ENCODE peak calls at places on chromosomes 12 and 14, in four cellular contexts. I is HepG2, M is GM12878, T is K562. O is an unnamed sample.

GRCh38 chr12:48878548-48878947 is 12.9 kb upstream of the RND1 start:
- DNase-seq in T (no peak), I (no peak), M (no peak), O (no peak)

GRCh38 chr12:93176166-93176565 is 201.6 kb upstream of the NUDT4 start:
- DNase-seq in I (no peak), M (no peak), T (no peak), O (no peak)

GRCh38 chr12:3681595-3681921 is 71.4 kb downstream of the CRACR2A start:
- DNase-seq in I (no peak), M (no peak), T (no peak), O (no peak)

GRCh38 chr14:56205906-56206305 is 87.7 kb downstream of the PELI2 start:
- DNase-seq in I (no peak), T (no peak), M (no peak), O (no peak)

GRCh38 chr14:96274122-96274910 is 18.3 kb downstream of the BDKRB1 start:
- DNase-seq in T (no peak), I (no peak), M (no peak), O (no peak)

GRCh38 chr12:92561543-92561899 is 141.3 kb upstream of the PLEKHG7 start:
- DNase-seq in I (no peak), T (peak; percentile 30), M (no peak), O (no peak)

GRCh38 chr12:30329281-30329680 is 366.4 kb downstream of the IPO8 start:
- DNase-seq in I (no peak), T (no peak), M (no peak), O (no peak)

GRCh38 chr14:22547309-22547947 is 41.6 kb downstream of the DAD1 start:
- DNase-seq in T (no peak), M (no peak), I (no peak), O (no peak)

GRCh38 chr14:101780887-101781239 is 19.4 kb downstream of the PPP2R5C start:
- DNase-seq in M (no peak), I (no peak), T (no peak), O (peak; percentile 65)

GRCh38 chr12:12645485-12645884 is 33.8 kb downstream of the CREBL2 start:
- DNase-seq in M (no peak), I (peak; percentile 64), T (peak; percentile 35), O (no peak)

GRCh38 chr14:63752449-63753169 is 24.7 kb upstream of the SGPP1 start:
- DNase-seq in M (no peak), I (peak; percentile 12), T (no peak), O (no peak)

GRCh38 chr12:52799498-52800211 is 3.7 kb upstream of the KRT3 start:
- DNase-seq in M (no peak), T (no peak), I (no peak), O (no peak)

GRCh38 chr14:60744566-60744965 is 10.0 kb downstream of the MNAT1 start:
- DNase-seq in T (no peak), M (no peak), I (no peak), O (no peak)

GRCh38 chr14:36771256-36771655 is 109.6 kb downstream of the PAX9 start:
- DNase-seq in I (peak; percentile 68), M (no peak), T (no peak), O (no peak)

GRCh38 chr14:106174206-106174605 is 647.8 kb downstream of the TMEM121 start:
- DNase-seq in I (no peak), T (no peak), M (no peak), O (no peak)

GRCh38 chr12:116964740-116965090 is 54.0 kb downstream of the FBXW8 start:
- DNase-seq in I (no peak), T (no peak), M (no peak), O (no peak)

GRCh38 chr14:77037338-77037782 is 8.9 kb upstream of the IRF2BPL start:
- DNase-seq in M (no peak), T (no peak), I (no peak), O (no peak)

GRCh38 chr14:52086755-52087154 is 17.9 kb upstream of the NID2 start:
- DNase-seq in T (no peak), M (no peak), I (no peak), O (no peak)

GRCh38 chr12:9718968-9719367 is 13.9 kb downstream of the CLECL1 start:
- DNase-seq in T (no peak), I (peak; percentile 23), M (no peak), O (no peak)

GRCh38 chr12:8493084-8493483 is 20.2 kb upstream of the CLEC4D start:
- DNase-seq in I (no peak), T (no peak), M (peak; percentile 72), O (no peak)

GRCh38 chr12:87779858-87780498 is 249.2 kb downstream of the C12orf50 start:
- DNase-seq in I (no peak), T (no peak), M (no peak), O (no peak)

GRCh38 chr12:75837700-75838099 is 193.9 kb downstream of the PHLDA1 start:
- DNase-seq in T (peak; percentile 60), I (no peak), M (no peak), O (no peak)

GRCh38 chr12:16344269-16344668 is 3.2 kb upstream of the MGST1 start:
- DNase-seq in T (no peak), I (peak; percentile 41), M (no peak), O (no peak)

GRCh38 chr12:50506753-50507473 is 2.1 kb downstream of the DIP2B start:
- DNase-seq in I (no peak), M (no peak), T (no peak), O (no peak)

GRCh38 chr14:105275267-105275946 is 25.4 kb downstream of the BRF1 start:
- DNase-seq in M (no peak), T (no peak), I (no peak), O (no peak)

GRCh38 chr14:79842270-79842669 is 369.0 kb downstream of the DIO2 start:
- DNase-seq in M (no peak), T (no peak), I (no peak), O (no peak)

GRCh38 chr14:64912256-64912655 is 2.0 kb upstream of the CHURC1 start:
- DNase-seq in M (no peak), T (peak; percentile 15), I (no peak), O (no peak)

GRCh38 chr14:100871234-100872186 is 32.0 kb downstream of the RTL1 start:
- DNase-seq in M (no peak), T (peak; percentile 83), I (peak; percentile 22), O (no peak)

GRCh38 chr12:990308-990648 is 745 bp upstream of the ERC1 start:
- DNase-seq in M (no peak), T (peak; percentile 57), I (peak; percentile 33), O (no peak)

GRCh38 chr12:78035913-78036658 is 205.4 kb downstream of the NAV3 start:
- DNase-seq in M (no peak), T (no peak), I (no peak), O (no peak)

GRCh38 chr14:94026173-94026885 is at the start of gene OTUB2:
- DNase-seq in M (peak; percentile 93), T (peak; percentile 94), I (peak; percentile 97), O (peak; percentile 99)

GRCh38 chr12:80040075-80040738 is 59.1 kb upstream of the OTOGL start:
- DNase-seq in I (no peak), M (no peak), T (peak; percentile 3), O (no peak)

DNA sequence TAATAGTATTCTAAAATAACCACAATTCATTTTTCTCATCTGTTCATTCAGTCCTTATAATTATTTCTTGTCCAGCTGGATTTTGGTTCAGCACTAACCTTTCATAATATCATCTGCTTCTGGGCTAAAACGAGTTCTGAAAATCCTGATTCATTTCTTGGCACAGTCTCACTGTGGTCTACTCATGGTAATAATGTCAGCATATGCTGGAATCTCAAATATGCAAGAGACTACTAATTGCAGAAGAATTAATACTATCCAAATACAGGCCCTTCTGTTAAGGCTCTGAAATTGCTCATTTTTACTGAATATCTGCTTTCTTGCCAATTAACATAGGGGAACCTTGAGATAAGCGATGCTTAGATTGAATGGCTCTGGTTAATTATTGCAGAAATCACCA is 597.1 kb downstream of the RPL10L start:
- DNase-seq in T (no peak), M (no peak), I (no peak), O (no peak)
- TF ChIP-seq SIN3A in T (no peak), M (no peak), I (no peak), O (no peak)

GRCh38 chr12:54925319-54925718 is 59.2 kb downstream of the TESPA1 start:
- DNase-seq in T (no peak), M (no peak), I (no peak), O (no peak)
- TF ChIP-seq HDAC6 in T (no peak), M (no peak), I (no peak), O (no peak)

GRCh38 chr14:74144789-74145188 is 60.0 kb downstream of the LIN52 start:
- DNase-seq in M (no peak), T (no peak), I (peak; percentile 73), O (no peak)

GRCh38 chr14:74142523-74142922 is 57.8 kb downstream of the LIN52 start:
- DNase-seq in I (no peak), M (no peak), T (no peak), O (no peak)

GRCh38 chr14:74141703-74142102 is 56.9 kb downstream of the LIN52 start:
- DNase-seq in T (no peak), M (no peak), I (peak; percentile 57), O (no peak)

GRCh38 chr14:74135386-74135785 is 50.6 kb downstream of the LIN52 start:
- DNase-seq in M (no peak), I (no peak), T (no peak), O (no peak)

GRCh38 chr14:74140374-74140850 is 55.7 kb downstream of the LIN52 start:
- DNase-seq in M (no peak), I (no peak), T (peak; percentile 24), O (no peak)
- TF ChIP-seq TAF1 in M (no peak), I (no peak), T (no peak), O (no peak)

GRCh38 chr12:108517288-108518100 is 2.4 kb downstream of the FICD start:
- DNase-seq in I (no peak), T (no peak), M (no peak), O (no peak)

GRCh38 chr12:108516511-108517275 is 1.6 kb downstream of the FICD start:
- DNase-seq in M (no peak), I (no peak), T (peak; percentile 30), O (no peak)

GRCh38 chr12:108518716-108519496 is 3.8 kb downstream of the FICD start:
- DNase-seq in M (no peak), T (no peak), I (no peak), O (no peak)

GRCh38 chr12:108518101-108518715 is 3.1 kb downstream of the FICD start:
- DNase-seq in I (no peak), M (no peak), T (no peak), O (no peak)

GRCh38 chr12:108519558-108519957 is 4.5 kb downstream of the FICD start:
- DNase-seq in T (peak; percentile 43), M (no peak), I (no peak), O (no peak)
- TF ChIP-seq SIN3A in T (no peak), M (no peak), I (no peak), O (no peak)

GRCh38 chr12:25975179-25975578 is 16.7 kb downstream of the RASSF8 start:
- DNase-seq in I (no peak), M (no peak), T (no peak), O (no peak)
- TF ChIP-seq HDAC6 in I (no peak), M (no peak), T (no peak), O (no peak)

GRCh38 chr14:31092160-31092708 is 66.1 kb upstream of the STRN3 start:
- DNase-seq in T (no peak), I (no peak), M (no peak), O (no peak)

GRCh38 chr14:31097081-31097480 is 70.9 kb upstream of the STRN3 start:
- DNase-seq in I (no peak), T (no peak), M (no peak), O (no peak)

GRCh38 chr14:31096255-31096654 is 70.1 kb upstream of the STRN3 start:
- DNase-seq in I (no peak), T (no peak), M (no peak), O (no peak)

GRCh38 chr14:31090872-31091764 is 64.9 kb upstream of the STRN3 start:
- DNase-seq in M (no peak), I (peak; percentile 97), T (no peak), O (no peak)
- TF ChIP-seq TAF1 in M (no peak), I (no peak), T (no peak), O (no peak)